ENCODE peak calls at places on chromosomes 5 and 9, in eight cellular contexts. Y is GM12865; M is endothelial cell; F is fibroblast of the aortic adventitia; E is mammary epithelial cell; V is HCT116; R is CD4-positive, alpha-beta T cell; C is upper lobe of left lung. Q is an unnamed sample.

GRCh38 chr5:129118405-129118804 is 23.9 kb downstream of the ISOC1 start:
- DNase-seq in Y (no peak), M (no peak), F (no peak), E (no peak), V (no peak), R (no peak), C (no peak), Q (no peak)

GRCh38 chr5:58077387-58077786 is 382.5 kb downstream of the PLK2 start:
- DNase-seq in Y (no peak), M (no peak), F (peak), E (no peak), V (no peak), R (no peak), C (no peak), Q (no peak)

GRCh38 chr5:80713640-80714039 is 58.9 kb upstream of the DHFR start:
- DNase-seq in Y (no peak), M (no peak), F (no peak), E (no peak), V (no peak), R (no peak), C (no peak), Q (no peak)

GRCh38 chr5:149257875-149258705 is 13.6 kb upstream of the AFAP1L1 start:
- DNase-seq in Y (no peak), M (no peak), F (peak), E (no peak), V (no peak), R (no peak), C (no peak), Q (no peak)

GRCh38 chr5:154486427-154486866 is 8.4 kb upstream of the HAND1 start:
- DNase-seq in Y (no peak), M (no peak), F (no peak), E (no peak), V (no peak), R (no peak), C (peak), Q (no peak)

GRCh38 chr9:116058421-116058820 is 95.2 kb upstream of the PAPPA start:
- DNase-seq in Y (no peak), M (no peak), F (peak), E (peak), V (no peak), R (no peak), C (no peak), Q (no peak)

GRCh38 chr5:131776451-131776850 is 20.4 kb downstream of the FNIP1 start:
- DNase-seq in Y (no peak), M (no peak), F (peak), E (no peak), V (no peak), R (no peak), C (no peak), Q (no peak)

GRCh38 chr9:3459076-3459475 is 66.7 kb downstream of the RFX3 start:
- DNase-seq in Y (no peak), M (no peak), F (no peak), E (no peak), V (no peak), R (no peak), C (no peak), Q (no peak)

GRCh38 chr5:98631311-98632054 is 142.0 kb upstream of the RGMB start:
- DNase-seq in Y (no peak), M (no peak), F (peak), E (peak), V (no peak), R (no peak), C (no peak), Q (no peak)

GRCh38 chr5:179731791-179732411 is 721 bp upstream of the MAML1 start:
- DNase-seq in Y (peak), M (peak), F (peak), E (peak), V (no peak), R (no peak), C (peak), Q (no peak)

GRCh38 chr5:38382898-38383297 is 124.5 kb downstream of the EGFLAM start:
- DNase-seq in Y (peak), M (peak), F (peak), E (peak), V (peak), R (peak), C (peak), Q (no peak)

GRCh38 chr5:963673-964531 is 44.7 kb upstream of the NKD2 start:
- DNase-seq in Y (peak), M (no peak), F (peak), E (no peak), V (no peak), R (peak), C (no peak), Q (no peak)

GRCh38 chr9:121197135-121197534 is 4.5 kb downstream of the RAB14 start:
- DNase-seq in Y (no peak), M (no peak), F (no peak), E (no peak), V (no peak), R (no peak), C (no peak), Q (no peak)
- TF ChIP-seq CTCF in Y (no peak), M (peak), F (peak), E (peak), V (peak), R (no peak), C (no peak), Q (peak)

GRCh38 chr5:140147460-140147859 is 21.7 kb downstream of the IGIP start:
- DNase-seq in Y (no peak), M (no peak), F (no peak), E (no peak), V (no peak), R (no peak), C (no peak), Q (peak)

GRCh38 chr5:140145223-140145622 is 19.5 kb downstream of the IGIP start:
- DNase-seq in Y (no peak), M (no peak), F (no peak), E (no peak), V (no peak), R (no peak), C (no peak), Q (no peak)

GRCh38 chr5:140143521-140144258 is 18.0 kb downstream of the IGIP start:
- DNase-seq in Y (no peak), M (no peak), F (no peak), E (no peak), V (no peak), R (no peak), C (no peak), Q (no peak)

GRCh38 chr5:140146523-140146842 is 20.7 kb downstream of the IGIP start:
- DNase-seq in Y (no peak), M (no peak), F (no peak), E (no peak), V (no peak), R (no peak), C (no peak), Q (no peak)

GRCh38 chr5:140145818-140146522 is 20.2 kb downstream of the IGIP start:
- DNase-seq in Y (peak), M (peak), F (peak), E (peak), V (no peak), R (peak), C (peak), Q (peak)
- TF ChIP-seq CTCF in Y (peak), M (peak), F (peak), E (no peak), V (peak), R (peak), C (peak), Q (peak)

GRCh38 chr9:71721786-71722295 is 46.5 kb downstream of the CEMIP2 start:
- DNase-seq in Y (no peak), M (no peak), F (no peak), E (no peak), V (no peak), R (no peak), C (no peak), Q (no peak)

GRCh38 chr9:71710856-71711255 is 57.5 kb downstream of the CEMIP2 start:
- DNase-seq in Y (no peak), M (no peak), F (no peak), E (peak), V (no peak), R (no peak), C (no peak), Q (no peak)

GRCh38 chr9:71719088-71719487 is 49.2 kb downstream of the CEMIP2 start:
- DNase-seq in Y (no peak), M (no peak), F (no peak), E (no peak), V (no peak), R (no peak), C (no peak), Q (no peak)

GRCh38 chr9:71719585-71719984 is 48.7 kb downstream of the CEMIP2 start:
- DNase-seq in Y (no peak), M (no peak), F (peak), E (peak), V (no peak), R (no peak), C (no peak), Q (no peak)

GRCh38 chr9:71716138-71716909 is 52.0 kb downstream of the CEMIP2 start:
- DNase-seq in Y (no peak), M (no peak), F (peak), E (no peak), V (no peak), R (no peak), C (no peak), Q (no peak)
- TF ChIP-seq CTCF in Y (peak), M (peak), F (peak), E (peak), V (peak), R (peak), C (peak), Q (peak)

GRCh38 chr5:15007549-15008142 is 136.1 kb upstream of the ANKH start:
- DNase-seq in Y (no peak), M (no peak), F (peak), E (no peak), V (no peak), R (no peak), C (no peak), Q (no peak)

GRCh38 chr5:15010936-15011335 is 139.4 kb upstream of the ANKH start:
- DNase-seq in Y (no peak), M (no peak), F (peak), E (no peak), V (no peak), R (no peak), C (no peak), Q (no peak)

GRCh38 chr5:15009420-15009819 is 137.8 kb upstream of the ANKH start:
- DNase-seq in Y (no peak), M (no peak), F (peak), E (peak), V (peak), R (no peak), C (no peak), Q (no peak)

GRCh38 chr5:15008911-15009310 is 137.3 kb upstream of the ANKH start:
- DNase-seq in Y (no peak), M (no peak), F (peak), E (no peak), V (no peak), R (no peak), C (no peak), Q (no peak)

DNA sequence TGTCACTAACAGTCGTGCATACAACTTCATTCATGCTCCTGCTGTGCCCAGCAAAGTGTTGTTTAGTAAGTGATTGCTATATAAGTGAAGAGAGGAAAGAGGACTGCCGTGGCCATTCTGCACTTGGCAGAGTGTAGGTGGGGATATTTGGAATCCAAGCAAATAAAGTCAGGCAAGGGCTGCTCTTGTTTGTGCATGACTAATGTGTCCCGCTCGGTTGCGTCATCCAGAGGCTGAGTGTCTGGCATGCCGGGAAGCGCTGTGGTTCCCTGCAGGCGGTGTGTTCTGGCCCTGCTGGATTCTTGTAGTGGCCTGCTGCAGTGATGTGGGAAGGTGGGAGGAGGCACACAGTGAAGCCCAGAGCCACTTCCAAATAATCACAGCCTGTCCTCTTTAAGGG is 136.9 kb upstream of the ANKH start:
- DNase-seq in Y (no peak), M (no peak), F (peak), E (peak), V (peak), R (no peak), C (peak), Q (peak)
- TF ChIP-seq CTCF in Y (no peak), M (no peak), F (peak), E (no peak), V (no peak), R (no peak), C (no peak), Q (no peak)

GRCh38 chr5:138752341-138752950 is 779 bp upstream of the CTNNA1 start:
- DNase-seq in Y (no peak), M (peak), F (peak), E (peak), V (peak), R (no peak), C (peak), Q (no peak)
- TF ChIP-seq CTCF in Y (no peak), M (no peak), F (peak), E (no peak), V (peak), R (no peak), C (no peak), Q (no peak)